ENCODE peak calls at places on chromosomes 11 and 22, in four cellular contexts. E, M, P and J are unnamed samples.

GRCh38 chr11:123063396-123064267 is 1.7 kb upstream of the HSPA8 start:
- DNase-seq in E (no peak), M (no peak), P (no peak), J (peak; percentile 78)

GRCh38 chr11:92865352-92865751 is 104.1 kb upstream of the MTNR1B start:
- DNase-seq in E (no peak), M (no peak), P (no peak), J (no peak)

GRCh38 chr22:48153726-48154125 is 1391.3 kb downstream of the TBC1D22A start:
- DNase-seq in E (no peak), M (peak; percentile 71), P (no peak), J (no peak)

GRCh38 chr22:40637181-40638150 is 947 bp upstream of the MRTFA start:
- DNase-seq in E (no peak), M (peak; percentile 56), P (peak; percentile 75), J (no peak)

GRCh38 chr11:69487849-69488542 is 6.5 kb downstream of the LINC01488 start:
- DNase-seq in E (no peak), M (peak; percentile 43), P (no peak), J (no peak)

GRCh38 chr11:125356736-125357292 is 139.3 kb downstream of the FEZ1 start:
- DNase-seq in E (no peak), M (no peak), P (no peak), J (no peak)

GRCh38 chr22:27632451-27633295 is 168.9 kb downstream of the MN1 start:
- DNase-seq in E (no peak), M (peak; percentile 65), P (no peak), J (no peak)

GRCh38 chr11:123314972-123315371 is 115.1 kb upstream of the GRAMD1B start:
- DNase-seq in E (no peak), M (no peak), P (no peak), J (no peak)